ENCODE peak calls at places on chromosome 10, in ten cellular contexts. B, L, H, O, N, K, Q, U, E and M are unnamed samples.

GRCh38 chr10:98338318-98338717 is 70.3 kb upstream of the LOXL4 start:
- DNase-seq in B (no peak), L (no peak), H (no peak), O (peak; percentile 38), N (no peak), K (no peak), Q (no peak), U (no peak), E (no peak), M (no peak)

GRCh38 chr10:79285315-79286185 is 61.7 kb upstream of the PPIF start:
- DNase-seq in B (no peak), L (no peak), H (peak; percentile 44), O (no peak), N (no peak), K (no peak), Q (no peak), U (no peak), E (no peak), M (no peak)

GRCh38 chr10:131776496-131776895 is 124.3 kb upstream of the PPP2R2D start:
- DNase-seq in B (no peak), L (no peak), H (no peak), O (no peak), N (no peak), K (peak; percentile 48), Q (peak; percentile 30), U (no peak), E (no peak), M (no peak)

GRCh38 chr10:84329094-84329611 is 764 bp downstream of the CCSER2 start:
- DNase-seq in B (no peak), L (peak; percentile 35), H (peak; percentile 41), O (peak; percentile 56), N (peak; percentile 40), K (peak; percentile 74), Q (peak; percentile 50), U (no peak), E (no peak), M (no peak)

GRCh38 chr10:42958142-42958868 is 118.6 kb upstream of the RET start:
- DNase-seq in B (no peak), L (no peak), H (no peak), O (no peak), N (no peak), K (no peak), Q (no peak), U (no peak), E (peak; percentile 20), M (no peak)

GRCh38 chr10:102375867-102376266 is 19.6 kb upstream of the NFKB2 start:
- DNase-seq in B (no peak), L (no peak), H (no peak), O (no peak), N (no peak), K (no peak), Q (no peak), U (no peak), E (no peak), M (no peak)

GRCh38 chr10:89478085-89478738 is 57.2 kb downstream of the SLC16A12 start:
- DNase-seq in B (no peak), L (no peak), H (peak; percentile 8), O (peak; percentile 45), N (no peak), K (peak; percentile 75), Q (peak; percentile 31), U (no peak), E (no peak), M (no peak)

GRCh38 chr10:31707578-31708411 is 220.8 kb downstream of the ARHGAP12 start:
- DNase-seq in B (no peak), L (peak; percentile 64), H (peak; percentile 76), O (peak; percentile 83), N (no peak), K (peak; percentile 65), Q (peak; percentile 48), U (peak; percentile 73), E (no peak), M (no peak)

GRCh38 chr10:125848857-125849256 is 25.5 kb downstream of the BCCIP start:
- DNase-seq in B (no peak), L (no peak), H (no peak), O (no peak), N (no peak), K (no peak), Q (no peak), U (no peak), E (no peak), M (no peak)

GRCh38 chr10:79559726-79560125 is 481 bp downstream of the SFTPA2 start:
- DNase-seq in B (no peak), L (no peak), H (no peak), O (no peak), N (no peak), K (no peak), Q (no peak), U (no peak), E (no peak), M (no peak)

GRCh38 chr10:113992601-113993011 is 51.1 kb upstream of the ADRB1 start:
- DNase-seq in B (no peak), L (peak; percentile 58), H (no peak), O (no peak), N (no peak), K (no peak), Q (no peak), U (peak; percentile 65), E (no peak), M (no peak)

GRCh38 chr10:113997428-113997827 is 46.2 kb upstream of the ADRB1 start:
- DNase-seq in B (no peak), L (no peak), H (no peak), O (no peak), N (no peak), K (no peak), Q (no peak), U (no peak), E (no peak), M (no peak)

GRCh38 chr10:113995201-113995600 is 48.5 kb upstream of the ADRB1 start:
- DNase-seq in B (no peak), L (no peak), H (no peak), O (no peak), N (no peak), K (no peak), Q (no peak), U (no peak), E (no peak), M (no peak)

GRCh38 chr10:113991091-113991860 is 52.4 kb upstream of the ADRB1 start:
- DNase-seq in B (no peak), L (no peak), H (peak; percentile 54), O (no peak), N (no peak), K (no peak), Q (no peak), U (no peak), E (no peak), M (no peak)

DNA sequence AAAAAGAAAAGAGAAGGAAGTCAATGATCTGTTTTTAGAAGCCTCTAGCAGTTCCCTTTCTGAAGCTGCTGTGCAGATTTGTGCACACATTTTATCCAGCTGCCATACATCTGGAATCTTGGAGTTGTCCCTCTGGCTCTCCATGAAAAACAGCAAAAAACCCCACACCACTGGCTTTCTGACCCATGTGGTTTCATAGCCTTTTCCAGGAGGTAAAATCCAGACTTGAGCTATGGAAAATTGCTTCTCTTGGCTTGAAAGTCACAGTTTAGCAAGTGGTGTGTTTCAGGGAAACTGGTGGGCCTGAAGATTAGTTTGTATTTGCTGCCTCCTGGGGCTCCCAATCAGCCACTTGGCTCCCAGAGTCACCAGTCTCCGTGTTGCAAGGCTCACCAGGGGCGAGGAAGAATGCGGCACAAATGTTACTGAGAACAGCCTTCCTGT is 50.2 kb upstream of the ADRB1 start:
- DNase-seq in B (no peak), L (peak; percentile 22), H (no peak), O (peak; percentile 17), N (no peak), K (peak; percentile 59), Q (no peak), U (peak; percentile 90), E (no peak), M (no peak)
- TF ChIP-seq CTCF in B (no peak), L (no peak), H (no peak), O (no peak), N (no peak), K (peak; percentile 25), Q (no peak), U (peak; percentile 13), E (peak; percentile 72), M (no peak)

DNA sequence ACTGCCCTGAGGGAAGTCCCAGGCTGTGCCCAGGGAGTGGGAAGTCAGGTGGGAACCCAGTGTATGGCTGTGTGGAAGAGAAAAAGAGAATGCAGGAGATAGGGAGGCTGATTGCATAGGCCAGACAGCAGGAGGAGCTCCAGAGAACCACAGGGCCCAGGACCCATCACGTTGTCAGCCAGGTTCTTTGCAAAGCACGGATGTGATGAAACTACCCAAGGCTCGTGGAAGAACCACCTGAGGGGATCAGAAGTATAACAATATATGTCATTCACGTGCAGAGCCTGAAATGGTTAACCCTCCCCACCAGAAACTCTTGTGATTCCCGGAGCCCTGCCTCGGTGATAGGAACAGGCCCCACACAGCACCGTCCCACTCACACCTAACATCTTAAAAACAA is 83.6 kb downstream of the LARP4B start:
- DNase-seq in B (no peak), L (no peak), H (peak; percentile 13), O (peak; percentile 14), N (no peak), K (peak; percentile 64), Q (no peak), U (no peak), E (no peak), M (no peak)
- TF ChIP-seq CTCF in B (no peak), L (no peak), H (no peak), O (no peak), N (no peak), K (peak; percentile 62), Q (peak; percentile 51), U (peak; percentile 20), E (peak; percentile 46), M (no peak)

DNA sequence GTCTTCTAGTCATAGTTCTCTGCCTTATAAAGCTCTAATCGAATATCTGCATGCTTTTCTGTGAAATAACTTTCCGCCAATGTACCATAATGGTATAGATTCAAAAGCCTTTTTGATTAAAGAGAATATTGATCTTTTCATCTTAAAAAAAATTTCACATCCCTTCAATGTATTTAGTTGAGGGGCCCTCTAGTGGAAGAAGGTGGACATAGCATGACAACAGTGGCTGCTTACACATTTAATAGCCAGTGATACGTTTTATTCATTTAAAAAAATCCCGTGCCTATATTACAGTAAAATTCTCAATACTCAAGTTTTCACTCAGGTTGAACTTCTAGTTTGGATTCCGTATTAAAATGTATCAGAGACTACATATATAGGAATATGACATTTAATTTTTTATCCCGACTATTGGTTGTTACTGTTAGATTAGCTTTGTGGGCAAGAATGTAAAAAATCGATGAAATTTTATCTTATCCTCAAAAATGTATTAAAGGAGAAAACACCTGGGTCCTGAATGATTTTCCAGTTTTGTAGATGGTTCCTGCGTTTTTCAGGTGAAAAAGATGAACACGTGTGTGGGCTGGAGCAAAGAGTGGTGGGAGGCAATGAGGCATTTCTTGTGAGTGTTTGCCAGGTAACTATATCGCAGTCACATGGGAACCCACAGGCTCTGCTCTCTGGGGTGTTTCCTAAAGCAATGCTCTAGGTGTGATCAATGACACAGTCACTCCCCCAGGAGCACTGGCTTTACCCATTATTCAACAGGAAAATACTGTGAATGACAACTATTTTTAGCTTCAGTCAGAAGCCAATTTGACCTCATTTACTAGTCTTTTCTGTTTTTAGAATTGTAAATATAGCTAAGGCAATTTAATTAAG is 24.1 kb upstream of the PNLIP start:
- DNase-seq in B (no peak), L (no peak), H (peak; percentile 40), O (peak; percentile 61), N (peak; percentile 43), K (peak; percentile 72), Q (no peak), U (peak; percentile 14), E (no peak), M (no peak)
- TF ChIP-seq CTCF in B (peak; percentile 95), L (peak; percentile 53), H (peak; percentile 80), O (peak; percentile 76), N (peak; percentile 67), K (peak; percentile 91), Q (peak; percentile 88), U (peak; percentile 72), E (peak; percentile 90), M (peak; percentile 92)

GRCh38 chr10:69629897-69630650 is at the start of gene FAM241B:
- DNase-seq in B (peak; percentile 78), L (peak; percentile 51), H (no peak), O (peak; percentile 20), N (peak; percentile 82), K (peak; percentile 93), Q (peak; percentile 83), U (no peak), E (no peak), M (peak; percentile 84)
- TF ChIP-seq CTCF in B (peak; percentile 100), L (peak; percentile 83), H (peak; percentile 46), O (peak; percentile 66), N (peak; percentile 89), K (peak; percentile 100), Q (peak; percentile 100), U (peak; percentile 82), E (peak; percentile 100), M (peak; percentile 100)